ENCODE peak calls at places on chromosome 1, in seven cellular contexts. One of them, this sample, is unnamed.
A peak's percentile ranks its signal among the peaks of the same experiment; 100 is the strongest.

GRCh38 chr1:216416488-216416887 is 6.8 kb downstream of the USH2A start:
- DNase-seq in ascending aorta: no peak
- DNase-seq in activated CD8-positive, alpha-beta memory T cell treated with anti-CD3 and anti-CD28 coated beads for 1 hour: no peak
- DNase-seq in stimulated activated CD4-positive, alpha-beta T cell treated with anti-CD3 and anti-CD28 coated beads, Interleukin-4, amount 100 ng/mL, for 48 hours: no peak
- DNase-seq in H7: no peak
- DNase-seq in mucosa of descending colon: no peak
- DNase-seq in iris pigment epithelial cell: no peak
- DNase-seq in this sample: no peak

GRCh38 chr1:205598841-205599666 is 32.8 kb downstream of the ELK4 start:
- DNase-seq in iris pigment epithelial cell: peak; percentile 89
- DNase-seq in activated CD8-positive, alpha-beta memory T cell treated with anti-CD3 and anti-CD28 coated beads for 1 hour: no peak
- DNase-seq in mucosa of descending colon: no peak
- DNase-seq in ascending aorta: peak; percentile 89
- DNase-seq in H7: no peak
- DNase-seq in stimulated activated CD4-positive, alpha-beta T cell treated with anti-CD3 and anti-CD28 coated beads, Interleukin-4, amount 100 ng/mL, for 48 hours: no peak
- DNase-seq in this sample: peak; percentile 99

GRCh38 chr1:167148388-167148787 is 54.5 kb downstream of the STYXL2 start:
- DNase-seq in iris pigment epithelial cell: no peak
- DNase-seq in activated CD8-positive, alpha-beta memory T cell treated with anti-CD3 and anti-CD28 coated beads for 1 hour: no peak
- DNase-seq in ascending aorta: no peak
- DNase-seq in stimulated activated CD4-positive, alpha-beta T cell treated with anti-CD3 and anti-CD28 coated beads, Interleukin-4, amount 100 ng/mL, for 48 hours: no peak
- DNase-seq in mucosa of descending colon: no peak
- DNase-seq in H7: peak; percentile 64
- DNase-seq in this sample: no peak

GRCh38 chr1:111879086-111879485 is 110.4 kb downstream of the KCND3 start:
- DNase-seq in stimulated activated CD4-positive, alpha-beta T cell treated with anti-CD3 and anti-CD28 coated beads, Interleukin-4, amount 100 ng/mL, for 48 hours: no peak
- DNase-seq in H7: no peak
- DNase-seq in ascending aorta: no peak
- DNase-seq in mucosa of descending colon: no peak
- DNase-seq in activated CD8-positive, alpha-beta memory T cell treated with anti-CD3 and anti-CD28 coated beads for 1 hour: no peak
- DNase-seq in iris pigment epithelial cell: no peak
- DNase-seq in this sample: no peak

GRCh38 chr1:55594701-55595100 is 379.5 kb upstream of the USP24 start:
- DNase-seq in stimulated activated CD4-positive, alpha-beta T cell treated with anti-CD3 and anti-CD28 coated beads, Interleukin-4, amount 100 ng/mL, for 48 hours: no peak
- DNase-seq in mucosa of descending colon: no peak
- DNase-seq in iris pigment epithelial cell: no peak
- DNase-seq in activated CD8-positive, alpha-beta memory T cell treated with anti-CD3 and anti-CD28 coated beads for 1 hour: no peak
- DNase-seq in ascending aorta: no peak
- DNase-seq in H7: no peak
- DNase-seq in this sample: no peak

GRCh38 chr1:236131916-236132315 is 10.4 kb upstream of the GPR137B start:
- DNase-seq in activated CD8-positive, alpha-beta memory T cell treated with anti-CD3 and anti-CD28 coated beads for 1 hour: no peak
- DNase-seq in iris pigment epithelial cell: no peak
- DNase-seq in stimulated activated CD4-positive, alpha-beta T cell treated with anti-CD3 and anti-CD28 coated beads, Interleukin-4, amount 100 ng/mL, for 48 hours: no peak
- DNase-seq in ascending aorta: no peak
- DNase-seq in H7: no peak
- DNase-seq in mucosa of descending colon: no peak
- DNase-seq in this sample: no peak

GRCh38 chr1:200496937-200497336 is 87.1 kb upstream of the ZNF281 start:
- DNase-seq in ascending aorta: no peak
- DNase-seq in stimulated activated CD4-positive, alpha-beta T cell treated with anti-CD3 and anti-CD28 coated beads, Interleukin-4, amount 100 ng/mL, for 48 hours: no peak
- DNase-seq in iris pigment epithelial cell: no peak
- DNase-seq in activated CD8-positive, alpha-beta memory T cell treated with anti-CD3 and anti-CD28 coated beads for 1 hour: no peak
- DNase-seq in H7: no peak
- DNase-seq in mucosa of descending colon: no peak
- DNase-seq in this sample: no peak

GRCh38 chr1:31782766-31783410 is 18.7 kb upstream of the ADGRB2 start:
- DNase-seq in iris pigment epithelial cell: no peak
- DNase-seq in mucosa of descending colon: no peak
- DNase-seq in stimulated activated CD4-positive, alpha-beta T cell treated with anti-CD3 and anti-CD28 coated beads, Interleukin-4, amount 100 ng/mL, for 48 hours: no peak
- DNase-seq in activated CD8-positive, alpha-beta memory T cell treated with anti-CD3 and anti-CD28 coated beads for 1 hour: no peak
- DNase-seq in H7: peak; percentile 85
- DNase-seq in ascending aorta: no peak
- DNase-seq in this sample: no peak

GRCh38 chr1:18434041-18434440 is 46.7 kb upstream of the KLHDC7A start:
- DNase-seq in mucosa of descending colon: no peak
- DNase-seq in ascending aorta: no peak
- DNase-seq in H7: no peak
- DNase-seq in activated CD8-positive, alpha-beta memory T cell treated with anti-CD3 and anti-CD28 coated beads for 1 hour: no peak
- DNase-seq in stimulated activated CD4-positive, alpha-beta T cell treated with anti-CD3 and anti-CD28 coated beads, Interleukin-4, amount 100 ng/mL, for 48 hours: no peak
- DNase-seq in iris pigment epithelial cell: no peak
- DNase-seq in this sample: no peak

GRCh38 chr1:110280126-110280525 is 59.1 kb upstream of the RBM15 start:
- DNase-seq in iris pigment epithelial cell: no peak
- DNase-seq in stimulated activated CD4-positive, alpha-beta T cell treated with anti-CD3 and anti-CD28 coated beads, Interleukin-4, amount 100 ng/mL, for 48 hours: no peak
- DNase-seq in ascending aorta: no peak
- DNase-seq in mucosa of descending colon: no peak
- DNase-seq in H7: no peak
- DNase-seq in activated CD8-positive, alpha-beta memory T cell treated with anti-CD3 and anti-CD28 coated beads for 1 hour: no peak
- DNase-seq in this sample: no peak

GRCh38 chr1:40794915-40795715 is 11.5 kb downstream of the KCNQ4 start:
- DNase-seq in iris pigment epithelial cell: no peak
- DNase-seq in activated CD8-positive, alpha-beta memory T cell treated with anti-CD3 and anti-CD28 coated beads for 1 hour: no peak
- DNase-seq in mucosa of descending colon: no peak
- DNase-seq in H7: no peak
- DNase-seq in stimulated activated CD4-positive, alpha-beta T cell treated with anti-CD3 and anti-CD28 coated beads, Interleukin-4, amount 100 ng/mL, for 48 hours: no peak
- DNase-seq in ascending aorta: no peak
- DNase-seq in this sample: no peak

GRCh38 chr1:107139833-107140702 is 771 bp upstream of the NTNG1 start:
- DNase-seq in stimulated activated CD4-positive, alpha-beta T cell treated with anti-CD3 and anti-CD28 coated beads, Interleukin-4, amount 100 ng/mL, for 48 hours: no peak
- DNase-seq in iris pigment epithelial cell: peak; percentile 41
- DNase-seq in activated CD8-positive, alpha-beta memory T cell treated with anti-CD3 and anti-CD28 coated beads for 1 hour: no peak
- DNase-seq in ascending aorta: no peak
- DNase-seq in H7: peak; percentile 63
- DNase-seq in mucosa of descending colon: peak; percentile 46
- DNase-seq in this sample: peak; percentile 29

GRCh38 chr1:3943123-3943431 is 43.0 kb upstream of the C1orf174 start:
- DNase-seq in stimulated activated CD4-positive, alpha-beta T cell treated with anti-CD3 and anti-CD28 coated beads, Interleukin-4, amount 100 ng/mL, for 48 hours: no peak
- DNase-seq in H7: no peak
- DNase-seq in ascending aorta: no peak
- DNase-seq in mucosa of descending colon: no peak
- DNase-seq in activated CD8-positive, alpha-beta memory T cell treated with anti-CD3 and anti-CD28 coated beads for 1 hour: no peak
- DNase-seq in iris pigment epithelial cell: no peak
- DNase-seq in this sample: no peak

GRCh38 chr1:17998889-17999288 is 108.7 kb upstream of the IGSF21 start:
- DNase-seq in activated CD8-positive, alpha-beta memory T cell treated with anti-CD3 and anti-CD28 coated beads for 1 hour: no peak
- DNase-seq in mucosa of descending colon: no peak
- DNase-seq in stimulated activated CD4-positive, alpha-beta T cell treated with anti-CD3 and anti-CD28 coated beads, Interleukin-4, amount 100 ng/mL, for 48 hours: no peak
- DNase-seq in H7: no peak
- DNase-seq in iris pigment epithelial cell: no peak
- DNase-seq in ascending aorta: no peak
- DNase-seq in this sample: peak; percentile 2

GRCh38 chr1:185162491-185162890 is 5.5 kb downstream of the SWT1 start:
- DNase-seq in ascending aorta: no peak
- DNase-seq in activated CD8-positive, alpha-beta memory T cell treated with anti-CD3 and anti-CD28 coated beads for 1 hour: no peak
- DNase-seq in mucosa of descending colon: no peak
- DNase-seq in H7: no peak
- DNase-seq in iris pigment epithelial cell: no peak
- DNase-seq in stimulated activated CD4-positive, alpha-beta T cell treated with anti-CD3 and anti-CD28 coated beads, Interleukin-4, amount 100 ng/mL, for 48 hours: no peak
- DNase-seq in this sample: no peak

GRCh38 chr1:109891930-109892329 is 18.7 kb upstream of the CSF1 start:
- DNase-seq in mucosa of descending colon: no peak
- DNase-seq in ascending aorta: no peak
- DNase-seq in activated CD8-positive, alpha-beta memory T cell treated with anti-CD3 and anti-CD28 coated beads for 1 hour: no peak
- DNase-seq in stimulated activated CD4-positive, alpha-beta T cell treated with anti-CD3 and anti-CD28 coated beads, Interleukin-4, amount 100 ng/mL, for 48 hours: no peak
- DNase-seq in iris pigment epithelial cell: no peak
- DNase-seq in H7: no peak
- DNase-seq in this sample: no peak

GRCh38 chr1:218171302-218171893 is 113.7 kb upstream of the RRP15 start:
- DNase-seq in H7: no peak
- DNase-seq in ascending aorta: no peak
- DNase-seq in iris pigment epithelial cell: peak; percentile 45
- DNase-seq in stimulated activated CD4-positive, alpha-beta T cell treated with anti-CD3 and anti-CD28 coated beads, Interleukin-4, amount 100 ng/mL, for 48 hours: no peak
- DNase-seq in activated CD8-positive, alpha-beta memory T cell treated with anti-CD3 and anti-CD28 coated beads for 1 hour: no peak
- DNase-seq in mucosa of descending colon: no peak
- DNase-seq in this sample: peak; percentile 59

GRCh38 chr1:75134656-75134938 is 409 bp downstream of the LHX8 start:
- DNase-seq in ascending aorta: no peak
- DNase-seq in iris pigment epithelial cell: no peak
- DNase-seq in H7: no peak
- DNase-seq in stimulated activated CD4-positive, alpha-beta T cell treated with anti-CD3 and anti-CD28 coated beads, Interleukin-4, amount 100 ng/mL, for 48 hours: no peak
- DNase-seq in mucosa of descending colon: no peak
- DNase-seq in activated CD8-positive, alpha-beta memory T cell treated with anti-CD3 and anti-CD28 coated beads for 1 hour: no peak
- DNase-seq in this sample: no peak

GRCh38 chr1:147515046-147515869 is 26.0 kb upstream of the BCL9 start:
- DNase-seq in iris pigment epithelial cell: peak; percentile 66
- DNase-seq in activated CD8-positive, alpha-beta memory T cell treated with anti-CD3 and anti-CD28 coated beads for 1 hour: no peak
- DNase-seq in H7: peak; percentile 70
- DNase-seq in ascending aorta: no peak
- DNase-seq in mucosa of descending colon: no peak
- DNase-seq in stimulated activated CD4-positive, alpha-beta T cell treated with anti-CD3 and anti-CD28 coated beads, Interleukin-4, amount 100 ng/mL, for 48 hours: no peak
- DNase-seq in this sample: peak; percentile 60

GRCh38 chr1:15096293-15096692 is 57.3 kb upstream of the TMEM51 start:
- DNase-seq in iris pigment epithelial cell: no peak
- DNase-seq in mucosa of descending colon: no peak
- DNase-seq in activated CD8-positive, alpha-beta memory T cell treated with anti-CD3 and anti-CD28 coated beads for 1 hour: no peak
- DNase-seq in H7: no peak
- DNase-seq in ascending aorta: no peak
- DNase-seq in stimulated activated CD4-positive, alpha-beta T cell treated with anti-CD3 and anti-CD28 coated beads, Interleukin-4, amount 100 ng/mL, for 48 hours: no peak
- DNase-seq in this sample: no peak

GRCh38 chr1:33152685-33153432 is 29.0 kb downstream of the TRIM62 start:
- DNase-seq in activated CD8-positive, alpha-beta memory T cell treated with anti-CD3 and anti-CD28 coated beads for 1 hour: no peak
- DNase-seq in stimulated activated CD4-positive, alpha-beta T cell treated with anti-CD3 and anti-CD28 coated beads, Interleukin-4, amount 100 ng/mL, for 48 hours: no peak
- DNase-seq in iris pigment epithelial cell: no peak
- DNase-seq in mucosa of descending colon: peak; percentile 60
- DNase-seq in H7: peak; percentile 91
- DNase-seq in ascending aorta: peak; percentile 89
- DNase-seq in this sample: peak; percentile 95

GRCh38 chr1:41072051-41072450 is 50.5 kb upstream of the SLFNL1 start:
- DNase-seq in stimulated activated CD4-positive, alpha-beta T cell treated with anti-CD3 and anti-CD28 coated beads, Interleukin-4, amount 100 ng/mL, for 48 hours: no peak
- DNase-seq in activated CD8-positive, alpha-beta memory T cell treated with anti-CD3 and anti-CD28 coated beads for 1 hour: no peak
- DNase-seq in mucosa of descending colon: no peak
- DNase-seq in iris pigment epithelial cell: peak; percentile 57
- DNase-seq in H7: no peak
- DNase-seq in ascending aorta: no peak
- DNase-seq in this sample: peak; percentile 43

GRCh38 chr1:222073307-222073995 is 331.6 kb upstream of the DUSP10 start:
- DNase-seq in H7: no peak
- DNase-seq in mucosa of descending colon: no peak
- DNase-seq in activated CD8-positive, alpha-beta memory T cell treated with anti-CD3 and anti-CD28 coated beads for 1 hour: no peak
- DNase-seq in stimulated activated CD4-positive, alpha-beta T cell treated with anti-CD3 and anti-CD28 coated beads, Interleukin-4, amount 100 ng/mL, for 48 hours: no peak
- DNase-seq in iris pigment epithelial cell: peak; percentile 62
- DNase-seq in ascending aorta: no peak
- DNase-seq in this sample: peak; percentile 73

GRCh38 chr1:153678519-153679336 is at the start of gene NPR1:
- DNase-seq in stimulated activated CD4-positive, alpha-beta T cell treated with anti-CD3 and anti-CD28 coated beads, Interleukin-4, amount 100 ng/mL, for 48 hours: no peak
- DNase-seq in activated CD8-positive, alpha-beta memory T cell treated with anti-CD3 and anti-CD28 coated beads for 1 hour: no peak
- DNase-seq in ascending aorta: peak; percentile 89
- DNase-seq in iris pigment epithelial cell: no peak
- DNase-seq in H7: peak; percentile 93
- DNase-seq in mucosa of descending colon: peak; percentile 63
- DNase-seq in this sample: peak; percentile 48

GRCh38 chr1:41662656-41663437 is 178.4 kb upstream of the EDN2 start:
- DNase-seq in H7: peak; percentile 88
- DNase-seq in iris pigment epithelial cell: peak; percentile 66
- DNase-seq in mucosa of descending colon: peak; percentile 68
- DNase-seq in ascending aorta: peak; percentile 90
- DNase-seq in stimulated activated CD4-positive, alpha-beta T cell treated with anti-CD3 and anti-CD28 coated beads, Interleukin-4, amount 100 ng/mL, for 48 hours: no peak
- DNase-seq in activated CD8-positive, alpha-beta memory T cell treated with anti-CD3 and anti-CD28 coated beads for 1 hour: no peak
- DNase-seq in this sample: peak; percentile 74

GRCh38 chr1:178091986-178092745 is 1.7 kb upstream of the RASAL2 start:
- DNase-seq in iris pigment epithelial cell: peak; percentile 70
- DNase-seq in stimulated activated CD4-positive, alpha-beta T cell treated with anti-CD3 and anti-CD28 coated beads, Interleukin-4, amount 100 ng/mL, for 48 hours: no peak
- DNase-seq in mucosa of descending colon: no peak
- DNase-seq in H7: no peak
- DNase-seq in ascending aorta: no peak
- DNase-seq in activated CD8-positive, alpha-beta memory T cell treated with anti-CD3 and anti-CD28 coated beads for 1 hour: no peak
- DNase-seq in this sample: peak; percentile 73

GRCh38 chr1:156435551-156436318 is 64.8 kb downstream of the MEF2D start:
- DNase-seq in iris pigment epithelial cell: peak; percentile 6
- DNase-seq in ascending aorta: no peak
- DNase-seq in stimulated activated CD4-positive, alpha-beta T cell treated with anti-CD3 and anti-CD28 coated beads, Interleukin-4, amount 100 ng/mL, for 48 hours: no peak
- DNase-seq in H7: peak; percentile 84
- DNase-seq in activated CD8-positive, alpha-beta memory T cell treated with anti-CD3 and anti-CD28 coated beads for 1 hour: no peak
- DNase-seq in mucosa of descending colon: no peak
- DNase-seq in this sample: peak; percentile 23

GRCh38 chr1:101293461-101294045 is 56.7 kb downstream of the S1PR1 start:
- DNase-seq in H7: no peak
- DNase-seq in mucosa of descending colon: no peak
- DNase-seq in stimulated activated CD4-positive, alpha-beta T cell treated with anti-CD3 and anti-CD28 coated beads, Interleukin-4, amount 100 ng/mL, for 48 hours: peak; percentile 58
- DNase-seq in iris pigment epithelial cell: peak; percentile 85
- DNase-seq in ascending aorta: no peak
- DNase-seq in activated CD8-positive, alpha-beta memory T cell treated with anti-CD3 and anti-CD28 coated beads for 1 hour: no peak
- DNase-seq in this sample: peak; percentile 12

GRCh38 chr1:178539291-178539690 is 26.4 kb downstream of the TEX35 start:
- DNase-seq in ascending aorta: no peak
- DNase-seq in stimulated activated CD4-positive, alpha-beta T cell treated with anti-CD3 and anti-CD28 coated beads, Interleukin-4, amount 100 ng/mL, for 48 hours: no peak
- DNase-seq in iris pigment epithelial cell: no peak
- DNase-seq in activated CD8-positive, alpha-beta memory T cell treated with anti-CD3 and anti-CD28 coated beads for 1 hour: no peak
- DNase-seq in H7: no peak
- DNase-seq in mucosa of descending colon: no peak
- DNase-seq in this sample: no peak

GRCh38 chr1:183368213-183369108 is 49.7 kb downstream of the NMNAT2 start:
- DNase-seq in mucosa of descending colon: no peak
- DNase-seq in H7: no peak
- DNase-seq in activated CD8-positive, alpha-beta memory T cell treated with anti-CD3 and anti-CD28 coated beads for 1 hour: no peak
- DNase-seq in iris pigment epithelial cell: no peak
- DNase-seq in stimulated activated CD4-positive, alpha-beta T cell treated with anti-CD3 and anti-CD28 coated beads, Interleukin-4, amount 100 ng/mL, for 48 hours: no peak
- DNase-seq in ascending aorta: no peak
- DNase-seq in this sample: no peak

GRCh38 chr1:51158263-51158662 is 56.2 kb downstream of the C1orf185 start:
- DNase-seq in activated CD8-positive, alpha-beta memory T cell treated with anti-CD3 and anti-CD28 coated beads for 1 hour: no peak
- DNase-seq in H7: no peak
- DNase-seq in ascending aorta: no peak
- DNase-seq in iris pigment epithelial cell: no peak
- DNase-seq in stimulated activated CD4-positive, alpha-beta T cell treated with anti-CD3 and anti-CD28 coated beads, Interleukin-4, amount 100 ng/mL, for 48 hours: no peak
- DNase-seq in mucosa of descending colon: no peak
- DNase-seq in this sample: no peak

This sample was measured in cardiac fibroblast.